ENCODE peak calls at places on chromosomes 1 and 21, in five cellular contexts. I is dorsolateral prefrontal cortex, D is body of pancreas, W is stomach, A is Panc1. R is an unnamed sample.

GRCh38 chr1:10791117-10791951 is 5.1 kb downstream of the CASZ1 start:
- DNase-seq in I (no peak), D (peak), W (no peak), A (no peak), R (no peak)

GRCh38 chr21:35138665-35139381 is 89.7 kb upstream of the RUNX1 start:
- DNase-seq in I (no peak), D (no peak), W (no peak), A (no peak), R (no peak)

GRCh38 chr21:38349111-38349746 is 92.4 kb downstream of the KCNJ15 start:
- DNase-seq in I (no peak), D (no peak), W (no peak), A (no peak), R (no peak)

GRCh38 chr1:69319287-69319686 is 248.4 kb upstream of the LRRC7 start:
- DNase-seq in I (no peak), D (no peak), W (no peak), A (no peak), R (no peak)

GRCh38 chr21:36052860-36053766 is 7.2 kb downstream of the SETD4 start:
- DNase-seq in I (no peak), D (no peak), W (no peak), A (no peak), R (no peak)

GRCh38 chr1:29448456-29449317 is 212.4 kb downstream of the PTPRU start:
- DNase-seq in I (no peak), D (no peak), W (no peak), A (no peak), R (no peak)

GRCh38 chr1:115912116-115912515 is 64.2 kb upstream of the SLC22A15 start:
- DNase-seq in I (no peak), D (no peak), W (no peak), A (no peak), R (no peak)

GRCh38 chr1:169712309-169712631 is 850 bp upstream of the SELL start:
- DNase-seq in I (no peak), D (no peak), W (no peak), A (no peak), R (no peak)

GRCh38 chr1:116677474-116678062 is 10.0 kb upstream of the IGSF3 start:
- DNase-seq in I (no peak), D (no peak), W (no peak), A (no peak), R (no peak)

GRCh38 chr1:41674501-41674900 is 190.0 kb upstream of the EDN2 start:
- DNase-seq in I (no peak), D (no peak), W (no peak), A (no peak), R (no peak)

GRCh38 chr1:3821934-3822307 is 25.6 kb upstream of the LRRC47 start:
- DNase-seq in I (no peak), D (no peak), W (no peak), A (no peak), R (no peak)

GRCh38 chr1:28144203-28145135 is 32.0 kb downstream of the PTAFR start:
- DNase-seq in I (no peak), D (no peak), W (no peak), A (no peak), R (no peak)

GRCh38 chr1:77514871-77515776 is 167.3 kb downstream of the ZZZ3 start:
- DNase-seq in I (peak), D (no peak), W (no peak), A (no peak), R (peak)

GRCh38 chr1:160092366-160093068 is 5.9 kb downstream of the IGSF8 start:
- DNase-seq in I (peak), D (no peak), W (no peak), A (no peak), R (no peak)

DNA sequence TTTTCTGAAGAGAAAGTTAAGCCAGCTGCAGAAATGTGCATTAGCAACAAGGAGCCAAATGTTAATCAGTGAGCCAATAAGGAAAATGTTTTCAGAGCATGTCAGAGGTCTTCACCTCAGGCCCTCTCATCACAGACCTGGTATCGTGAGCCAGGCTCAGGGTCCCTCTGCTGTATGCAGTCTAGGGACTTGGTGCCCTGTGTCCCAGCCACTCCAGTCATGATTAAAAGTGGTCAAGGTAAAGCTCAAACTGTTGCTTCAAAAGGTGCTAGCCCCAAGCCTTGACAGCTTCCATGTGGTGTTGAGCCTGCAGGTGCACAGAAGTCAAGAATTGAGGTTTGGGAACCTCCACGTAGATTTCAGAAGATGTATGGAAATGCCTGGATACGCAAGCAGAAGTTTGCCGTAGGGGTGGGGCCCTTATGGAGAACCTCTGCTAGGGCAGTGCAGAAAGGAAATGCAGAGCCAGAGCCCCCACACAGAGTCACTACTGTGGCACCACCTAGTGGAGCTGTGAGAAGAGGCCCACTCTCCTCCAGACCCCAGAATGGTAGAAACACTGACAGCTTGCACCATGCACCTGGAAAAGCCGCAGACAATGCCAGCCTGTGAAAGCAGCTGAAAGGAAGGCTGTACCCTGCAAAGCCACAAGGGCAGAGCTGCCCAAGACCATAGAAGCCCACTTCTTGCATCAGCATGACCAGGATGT is 1128.7 kb downstream of the AMY1C start:
- DNase-seq in I (no peak), D (no peak), W (no peak), A (no peak), R (no peak)
- TF ChIP-seq CTCF in I (no peak), D (no peak), W (no peak), A (no peak), R (no peak)

GRCh38 chr1:226547754-226548191 is 791 bp upstream of the STUM start:
- DNase-seq in I (peak), D (peak), W (peak), A (peak), R (peak)
- H3K4me3 ChIP-seq in I (peak), D (no peak), W (peak), A (no peak), R (no peak)

GRCh38 chr21:30257773-30258172 is 25.0 kb downstream of the KRTAP24-1 start:
- DNase-seq in I (no peak), D (no peak), W (no peak), A (no peak), R (peak)
- TF ChIP-seq CTCF in I (no peak), D (no peak), W (no peak), A (peak), R (peak)

GRCh38 chr1:201334325-201335173 is 42.9 kb downstream of the TNNT2 start:
- DNase-seq in I (no peak), D (no peak), W (no peak), A (no peak), R (no peak)
- H3K4me3 ChIP-seq in I (no peak), D (no peak), W (no peak), A (no peak), R (no peak)

R was measured in HFF-Myc.